ENCODE peak calls at places on chromosome 2, in eight cellular contexts. Z is activated CD4-positive, alpha-beta T cell treated with anti-CD3 and anti-CD28 coated beads for 36 hours; P is AG09319; W is GM13977; B is T-helper 1 cell; O is NCI-H146; N is GM23248; K is CD8-positive, alpha-beta memory T cell. H is an unnamed sample.

GRCh38 chr2:213187386-213187785 is 36.0 kb upstream of the IKZF2 start:
- DNase-seq in O (no peak), N (peak; percentile 36), W (no peak), B (no peak), P (no peak), Z (no peak), K (no peak), H (no peak)

GRCh38 chr2:1478311-1479305 is 65.3 kb downstream of the TPO start:
- DNase-seq in B (no peak), Z (no peak), P (no peak), N (no peak), O (no peak), W (no peak), K (no peak), H (no peak)

GRCh38 chr2:120620025-120620793 is 115.5 kb upstream of the GLI2 start:
- DNase-seq in W (no peak), O (no peak), K (no peak), B (no peak), N (peak; percentile 81), Z (no peak), P (peak; percentile 16), H (no peak)

GRCh38 chr2:27866237-27866636 is 23.9 kb downstream of the RBKS start:
- DNase-seq in B (no peak), N (no peak), Z (no peak), W (no peak), O (no peak), P (no peak), K (no peak), H (no peak)

GRCh38 chr2:206323486-206323885 is 49.0 kb downstream of the ZDBF2 start:
- DNase-seq in P (no peak), Z (no peak), W (no peak), O (no peak), B (no peak), K (no peak), N (no peak), H (no peak)

GRCh38 chr2:175676813-175677212 is 325.3 kb downstream of the LNPK start:
- DNase-seq in P (no peak), N (peak; percentile 3), W (no peak), O (no peak), Z (no peak), K (no peak), B (no peak), H (no peak)

GRCh38 chr2:239370403-239370802 is 30.4 kb downstream of the HDAC4 start:
- DNase-seq in K (no peak), Z (no peak), W (no peak), P (no peak), O (no peak), B (no peak), N (no peak), H (no peak)

GRCh38 chr2:27291865-27292264 is 9.6 kb downstream of the TRIM54 start:
- DNase-seq in K (no peak), W (no peak), O (no peak), B (no peak), P (no peak), Z (no peak), N (no peak), H (no peak)

H was measured in COR-L47.